ENCODE peak calls at places on chromosomes 12 and 14, in eight cellular contexts. One of them, this sample, is unnamed.

GRCh38 chr14:22225526-22226133 is 363.4 kb downstream of the DAD1 start:
- DNase-seq in activated T-helper 1 cell treated with Interleukin-2 at 50 U/mL for 16 hours: no peak
- DNase-seq in astrocyte: peak
- DNase-seq in Kasumi-1: no peak
- DNase-seq in NCI-H446 treated with DMSO at 0.1 percent for 48 hours: no peak
- DNase-seq in AG04450: peak
- DNase-seq in ELF-1: no peak
- DNase-seq in Calu3: no peak
- DNase-seq in this sample: no peak

GRCh38 chr14:90193925-90194324 is 62.4 kb upstream of the PSMC1 start:
- DNase-seq in astrocyte: no peak
- DNase-seq in AG04450: no peak
- DNase-seq in NCI-H446 treated with DMSO at 0.1 percent for 48 hours: no peak
- DNase-seq in Kasumi-1: no peak
- DNase-seq in ELF-1: peak
- DNase-seq in activated T-helper 1 cell treated with Interleukin-2 at 50 U/mL for 16 hours: no peak
- DNase-seq in Calu3: peak
- DNase-seq in this sample: no peak

GRCh38 chr14:81437226-81437625 is 37.1 kb upstream of the STON2 start:
- DNase-seq in Calu3: no peak
- DNase-seq in NCI-H446 treated with DMSO at 0.1 percent for 48 hours: no peak
- DNase-seq in astrocyte: no peak
- DNase-seq in AG04450: no peak
- DNase-seq in ELF-1: no peak
- DNase-seq in activated T-helper 1 cell treated with Interleukin-2 at 50 U/mL for 16 hours: no peak
- DNase-seq in Kasumi-1: no peak
- DNase-seq in this sample: no peak

GRCh38 chr14:102986810-102987579 is 64.5 kb downstream of the AMN start:
- DNase-seq in NCI-H446 treated with DMSO at 0.1 percent for 48 hours: no peak
- DNase-seq in Kasumi-1: no peak
- DNase-seq in AG04450: peak
- DNase-seq in astrocyte: peak
- DNase-seq in ELF-1: no peak
- DNase-seq in Calu3: no peak
- DNase-seq in activated T-helper 1 cell treated with Interleukin-2 at 50 U/mL for 16 hours: no peak
- DNase-seq in this sample: no peak

GRCh38 chr14:22780941-22781605 is 14.6 kb downstream of the OXA1L start:
- DNase-seq in Calu3: no peak
- DNase-seq in NCI-H446 treated with DMSO at 0.1 percent for 48 hours: no peak
- DNase-seq in astrocyte: no peak
- DNase-seq in activated T-helper 1 cell treated with Interleukin-2 at 50 U/mL for 16 hours: no peak
- DNase-seq in Kasumi-1: no peak
- DNase-seq in AG04450: no peak
- DNase-seq in ELF-1: no peak
- DNase-seq in this sample: no peak

GRCh38 chr14:61342486-61342885 is 21.1 kb downstream of the PRKCH start:
- DNase-seq in AG04450: no peak
- DNase-seq in activated T-helper 1 cell treated with Interleukin-2 at 50 U/mL for 16 hours: peak
- DNase-seq in Kasumi-1: no peak
- DNase-seq in ELF-1: no peak
- DNase-seq in NCI-H446 treated with DMSO at 0.1 percent for 48 hours: no peak
- DNase-seq in Calu3: no peak
- DNase-seq in astrocyte: no peak
- DNase-seq in this sample: peak

GRCh38 chr12:113095405-113095804 is 38.9 kb downstream of the DTX1 start:
- DNase-seq in Calu3: no peak
- DNase-seq in NCI-H446 treated with DMSO at 0.1 percent for 48 hours: no peak
- DNase-seq in Kasumi-1: no peak
- DNase-seq in astrocyte: no peak
- DNase-seq in AG04450: no peak
- DNase-seq in activated T-helper 1 cell treated with Interleukin-2 at 50 U/mL for 16 hours: no peak
- DNase-seq in ELF-1: no peak
- DNase-seq in this sample: no peak

GRCh38 chr12:95096852-95097251 is 23.4 kb upstream of the NR2C1 start:
- DNase-seq in Kasumi-1: no peak
- DNase-seq in activated T-helper 1 cell treated with Interleukin-2 at 50 U/mL for 16 hours: no peak
- DNase-seq in astrocyte: peak
- DNase-seq in ELF-1: no peak
- DNase-seq in Calu3: no peak
- DNase-seq in AG04450: no peak
- DNase-seq in NCI-H446 treated with DMSO at 0.1 percent for 48 hours: peak
- DNase-seq in this sample: no peak

GRCh38 chr14:95207475-95208253 is 50.3 kb upstream of the DICER1 start:
- DNase-seq in Calu3: no peak
- DNase-seq in astrocyte: no peak
- DNase-seq in activated T-helper 1 cell treated with Interleukin-2 at 50 U/mL for 16 hours: no peak
- DNase-seq in ELF-1: no peak
- DNase-seq in AG04450: no peak
- DNase-seq in Kasumi-1: no peak
- DNase-seq in NCI-H446 treated with DMSO at 0.1 percent for 48 hours: no peak
- DNase-seq in this sample: no peak

GRCh38 chr12:52876371-52876770 is 27.6 kb upstream of the KRT78 start:
- DNase-seq in activated T-helper 1 cell treated with Interleukin-2 at 50 U/mL for 16 hours: no peak
- DNase-seq in astrocyte: no peak
- DNase-seq in ELF-1: no peak
- DNase-seq in Calu3: no peak
- DNase-seq in NCI-H446 treated with DMSO at 0.1 percent for 48 hours: no peak
- DNase-seq in Kasumi-1: no peak
- DNase-seq in AG04450: no peak
- DNase-seq in this sample: no peak

GRCh38 chr12:5114436-5114835 is 70.8 kb downstream of the KCNA5 start:
- DNase-seq in astrocyte: no peak
- DNase-seq in NCI-H446 treated with DMSO at 0.1 percent for 48 hours: no peak
- DNase-seq in Calu3: no peak
- DNase-seq in ELF-1: no peak
- DNase-seq in Kasumi-1: no peak
- DNase-seq in activated T-helper 1 cell treated with Interleukin-2 at 50 U/mL for 16 hours: no peak
- DNase-seq in AG04450: no peak
- DNase-seq in this sample: no peak

This sample was measured in activated T-helper 9 cell treated with anti-CD3 and anti-CD28 coated beads, Interleukin-2, amount 50 U/mL, for 16 hours.